ENCODE peak calls at places on chromosomes 13 and 19, in five cellular contexts. One of them, this sample, is unnamed.

GRCh38 chr13:109945206-109945960 is 159.0 kb upstream of the IRS2 start:
- DNase-seq in CD8-positive, alpha-beta memory T cell: no peak
- DNase-seq in right lobe of liver: no peak
- DNase-seq in ovary: no peak
- DNase-seq in heart left ventricle: no peak
- DNase-seq in this sample: no peak

GRCh38 chr13:99307648-99308339 is 595 bp upstream of the GPR183 start:
- DNase-seq in CD8-positive, alpha-beta memory T cell: no peak
- DNase-seq in right lobe of liver: no peak
- DNase-seq in ovary: no peak
- DNase-seq in heart left ventricle: no peak
- DNase-seq in this sample: no peak

GRCh38 chr13:31160857-31161582 is 684 bp downstream of the HSPH1 start:
- DNase-seq in CD8-positive, alpha-beta memory T cell: peak; percentile 42
- DNase-seq in right lobe of liver: peak; percentile 77
- DNase-seq in ovary: peak; percentile 70
- DNase-seq in heart left ventricle: peak; percentile 59
- DNase-seq in this sample: peak; percentile 84

GRCh38 chr13:95337597-95337996 is 36.3 kb upstream of the ABCC4 start:
- DNase-seq in CD8-positive, alpha-beta memory T cell: no peak
- DNase-seq in right lobe of liver: no peak
- DNase-seq in ovary: no peak
- DNase-seq in heart left ventricle: no peak
- DNase-seq in this sample: no peak

GRCh38 chr19:45913874-45914830 is at the start of gene NANOS2:
- DNase-seq in CD8-positive, alpha-beta memory T cell: no peak
- DNase-seq in right lobe of liver: no peak
- DNase-seq in ovary: no peak
- DNase-seq in heart left ventricle: no peak
- DNase-seq in this sample: no peak

GRCh38 chr13:79724348-79725103 is 243.6 kb downstream of the NDFIP2 start:
- DNase-seq in CD8-positive, alpha-beta memory T cell: no peak
- DNase-seq in right lobe of liver: no peak
- DNase-seq in ovary: no peak
- DNase-seq in heart left ventricle: no peak
- DNase-seq in this sample: no peak

GRCh38 chr19:38035515-38036495 is 128.8 kb downstream of the SIPA1L3 start:
- DNase-seq in CD8-positive, alpha-beta memory T cell: no peak
- DNase-seq in right lobe of liver: no peak
- DNase-seq in ovary: peak; percentile 42
- DNase-seq in heart left ventricle: no peak
- DNase-seq in this sample: no peak

GRCh38 chr19:45275370-45275971 is 24.4 kb downstream of the MARK4 start:
- DNase-seq in CD8-positive, alpha-beta memory T cell: no peak
- DNase-seq in right lobe of liver: no peak
- DNase-seq in ovary: no peak
- DNase-seq in heart left ventricle: no peak
- DNase-seq in this sample: no peak

GRCh38 chr13:95087746-95088305 is 213.4 kb downstream of the ABCC4 start:
- DNase-seq in CD8-positive, alpha-beta memory T cell: no peak
- DNase-seq in right lobe of liver: no peak
- DNase-seq in ovary: no peak
- DNase-seq in heart left ventricle: no peak
- DNase-seq in this sample: no peak

GRCh38 chr19:7868326-7868670 is 5.9 kb downstream of the PRR36 start:
- DNase-seq in CD8-positive, alpha-beta memory T cell: no peak
- DNase-seq in right lobe of liver: no peak
- DNase-seq in ovary: peak; percentile 56
- DNase-seq in heart left ventricle: no peak
- DNase-seq in this sample: no peak

GRCh38 chr19:19064811-19065745 is 1.3 kb downstream of the SLC25A42 start:
- DNase-seq in CD8-positive, alpha-beta memory T cell: peak; percentile 11
- DNase-seq in right lobe of liver: no peak
- DNase-seq in ovary: no peak
- DNase-seq in heart left ventricle: no peak
- DNase-seq in this sample: no peak

GRCh38 chr19:33849551-33850147 is 53.0 kb downstream of the KCTD15 start:
- DNase-seq in CD8-positive, alpha-beta memory T cell: no peak
- DNase-seq in right lobe of liver: no peak
- DNase-seq in ovary: no peak
- DNase-seq in heart left ventricle: no peak
- DNase-seq in this sample: no peak

GRCh38 chr13:81686877-81687276 is 1346.0 kb upstream of the SPRY2 start:
- DNase-seq in CD8-positive, alpha-beta memory T cell: no peak
- DNase-seq in right lobe of liver: no peak
- DNase-seq in ovary: no peak
- DNase-seq in heart left ventricle: no peak
- DNase-seq in this sample: no peak

GRCh38 chr19:17616961-17617806 is 61.7 kb downstream of the COLGALT1 start:
- DNase-seq in CD8-positive, alpha-beta memory T cell: no peak
- DNase-seq in right lobe of liver: no peak
- DNase-seq in ovary: no peak
- DNase-seq in heart left ventricle: no peak
- DNase-seq in this sample: no peak

GRCh38 chr13:49419292-49419691 is 24.6 kb downstream of the CAB39L start:
- DNase-seq in CD8-positive, alpha-beta memory T cell: no peak
- DNase-seq in right lobe of liver: no peak
- DNase-seq in ovary: peak; percentile 59
- DNase-seq in heart left ventricle: no peak
- DNase-seq in this sample: no peak

GRCh38 chr13:111644750-111645149 is 324.3 kb downstream of the TEX29 start:
- DNase-seq in CD8-positive, alpha-beta memory T cell: no peak
- DNase-seq in right lobe of liver: no peak
- DNase-seq in ovary: no peak
- DNase-seq in heart left ventricle: no peak
- DNase-seq in this sample: no peak
- H3K27me3 ChIP-seq in CD8-positive, alpha-beta memory T cell: no peaks in the 10 kb centered on the region
- H3K27me3 ChIP-seq in right lobe of liver: no peaks in the 10 kb centered on the region
- H3K27me3 ChIP-seq in ovary: no peaks in the 10 kb centered on the region
- H3K27me3 ChIP-seq in heart left ventricle: no peaks in the 10 kb centered on the region
- H3K27me3 ChIP-seq in this sample: peaks cover 2% of the 10 kb centered on the region

DNA sequence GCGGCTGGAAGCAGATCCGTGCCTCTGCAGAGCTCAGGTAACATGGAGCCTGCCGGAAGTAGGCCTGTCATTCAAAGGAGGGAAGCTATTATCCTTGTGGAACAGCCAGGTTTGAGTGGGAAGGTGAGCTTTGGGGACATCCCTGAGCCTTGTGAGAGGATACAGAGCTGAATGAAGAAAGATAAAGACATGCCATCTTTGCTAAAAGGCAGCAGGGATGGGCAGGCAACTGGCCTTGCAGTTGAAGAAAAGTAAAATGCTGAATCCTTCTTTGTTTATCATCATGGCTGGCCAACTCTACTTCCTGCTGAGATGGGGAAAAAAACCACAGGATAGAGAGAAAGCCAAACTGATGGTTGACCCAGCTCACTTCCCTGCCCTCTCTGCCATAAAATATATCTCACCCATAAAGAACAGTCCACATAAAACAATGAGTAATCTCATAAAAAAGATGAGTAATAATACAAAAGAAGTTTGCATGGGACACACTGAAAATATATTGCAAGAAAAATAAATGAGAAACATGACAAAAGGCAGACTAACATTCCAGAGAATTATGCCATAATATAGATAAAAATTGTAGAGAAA is 226.3 kb downstream of the DLEU7 start:
- DNase-seq in CD8-positive, alpha-beta memory T cell: no peak
- DNase-seq in right lobe of liver: no peak
- DNase-seq in ovary: no peak
- DNase-seq in heart left ventricle: no peak
- DNase-seq in this sample: no peak
- H3K27me3 ChIP-seq in CD8-positive, alpha-beta memory T cell: no peaks in the 10 kb centered on the region
- H3K27me3 ChIP-seq in right lobe of liver: no peaks in the 10 kb centered on the region
- H3K27me3 ChIP-seq in ovary: no peaks in the 10 kb centered on the region
- H3K27me3 ChIP-seq in heart left ventricle: no peaks in the 10 kb centered on the region
- H3K27me3 ChIP-seq in this sample: no peaks in the 10 kb centered on the region

DNA sequence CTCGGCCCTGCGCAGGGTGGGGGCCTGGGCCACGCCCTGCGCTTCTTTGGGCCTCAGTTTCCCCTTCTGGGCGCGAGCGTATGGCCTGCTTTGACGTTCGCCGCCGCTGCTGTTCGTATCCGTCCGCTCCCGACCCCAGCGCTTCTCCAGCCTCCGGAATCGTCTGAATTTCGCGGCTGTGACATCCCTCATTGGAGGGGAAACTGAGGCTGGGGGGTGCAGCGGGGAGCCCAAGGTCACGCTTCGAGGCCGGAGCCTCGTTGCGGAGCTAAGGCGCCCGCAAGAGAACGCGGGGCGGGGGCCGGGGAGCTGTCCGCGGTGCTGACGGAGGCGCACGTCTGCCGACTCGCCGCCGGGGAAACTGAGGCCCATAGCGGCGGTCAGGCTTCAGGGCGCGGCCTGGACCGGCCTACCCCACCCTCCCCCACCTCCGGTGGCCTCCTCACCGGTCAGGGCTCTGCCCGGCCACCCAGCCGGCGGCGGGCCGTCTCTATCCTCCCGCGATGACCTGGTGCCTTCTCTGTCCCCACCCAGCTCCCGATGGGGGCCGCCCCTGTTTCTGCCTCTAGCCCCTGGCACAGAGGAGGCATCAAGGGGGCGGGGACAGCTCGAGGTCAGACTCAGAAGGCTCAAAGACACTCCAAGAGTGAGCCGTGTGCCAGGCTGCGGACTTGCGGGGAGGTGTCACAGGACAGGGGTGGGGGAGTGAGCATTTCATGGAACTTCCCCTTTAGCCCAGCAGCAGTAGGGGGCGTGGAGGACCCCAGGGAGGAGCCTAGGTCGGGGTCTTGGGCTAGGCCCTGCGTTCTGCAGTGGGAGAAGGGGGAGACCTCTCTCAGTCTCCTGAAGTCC is 3.0 kb upstream of the APC2 start:
- DNase-seq in CD8-positive, alpha-beta memory T cell: no peak
- DNase-seq in right lobe of liver: no peak
- DNase-seq in ovary: peak; percentile 61
- DNase-seq in heart left ventricle: no peak
- DNase-seq in this sample: no peak
- H3K27me3 ChIP-seq in CD8-positive, alpha-beta memory T cell: peaks cover 46% of the 10 kb centered on the region
- H3K27me3 ChIP-seq in right lobe of liver: peaks cover 25% of the 10 kb centered on the region
- H3K27me3 ChIP-seq in ovary: peaks cover 9% of the 10 kb centered on the region
- H3K27me3 ChIP-seq in heart left ventricle: peaks cover 65% of the 10 kb centered on the region
- H3K27me3 ChIP-seq in this sample: peaks cover 67% of the 10 kb centered on the region

DNA sequence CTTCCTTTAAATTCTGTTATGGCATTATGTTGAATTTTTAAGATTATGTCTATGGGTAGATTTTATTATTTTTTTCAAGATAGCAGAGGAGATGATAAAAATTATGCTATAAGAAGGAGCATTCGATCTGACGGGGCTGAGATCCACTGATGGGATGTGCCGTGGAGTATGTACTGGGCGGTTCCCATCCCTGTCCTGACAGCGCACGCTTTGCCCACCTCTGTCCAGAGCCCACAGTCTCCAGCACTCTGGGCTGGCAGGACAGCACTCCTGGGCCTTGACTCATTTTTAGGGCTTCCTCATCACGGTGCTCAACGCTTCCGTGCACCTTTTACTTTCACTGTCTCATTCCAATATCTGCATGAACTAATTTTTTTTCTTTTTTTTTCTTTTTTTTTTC is 235.5 kb downstream of the TEX29 start:
- DNase-seq in CD8-positive, alpha-beta memory T cell: no peak
- DNase-seq in right lobe of liver: no peak
- DNase-seq in ovary: no peak
- DNase-seq in heart left ventricle: no peak
- DNase-seq in this sample: no peak
- H3K27me3 ChIP-seq in CD8-positive, alpha-beta memory T cell: no peaks in the 10 kb centered on the region
- H3K27me3 ChIP-seq in right lobe of liver: no peaks in the 10 kb centered on the region
- H3K27me3 ChIP-seq in ovary: no peaks in the 10 kb centered on the region
- H3K27me3 ChIP-seq in heart left ventricle: peaks cover 28% of the 10 kb centered on the region
- H3K27me3 ChIP-seq in this sample: peaks cover 11% of the 10 kb centered on the region

GRCh38 chr19:31350033-31350692 is 927 bp upstream of the TSHZ3 start:
- DNase-seq in CD8-positive, alpha-beta memory T cell: no peak
- DNase-seq in right lobe of liver: no peak
- DNase-seq in ovary: peak; percentile 77
- DNase-seq in heart left ventricle: peak; percentile 60
- DNase-seq in this sample: no peak
- H3K27me3 ChIP-seq in CD8-positive, alpha-beta memory T cell: peaks cover 68% of the 10 kb centered on the region
- H3K27me3 ChIP-seq in right lobe of liver: peaks cover 21% of the 10 kb centered on the region
- H3K27me3 ChIP-seq in ovary: no peaks in the 10 kb centered on the region
- H3K27me3 ChIP-seq in heart left ventricle: peaks cover 25% of the 10 kb centered on the region
- H3K27me3 ChIP-seq in this sample: peaks cover 39% of the 10 kb centered on the region

GRCh38 chr13:26229080-26229615 is 7.0 kb upstream of the RNF6 start:
- DNase-seq in CD8-positive, alpha-beta memory T cell: no peak
- DNase-seq in right lobe of liver: no peak
- DNase-seq in ovary: no peak
- DNase-seq in heart left ventricle: no peak
- DNase-seq in this sample: no peak

GRCh38 chr13:26228080-26228479 is 6.0 kb upstream of the RNF6 start:
- DNase-seq in CD8-positive, alpha-beta memory T cell: no peak
- DNase-seq in right lobe of liver: no peak
- DNase-seq in ovary: no peak
- DNase-seq in heart left ventricle: no peak
- DNase-seq in this sample: no peak

GRCh38 chr13:26227396-26227971 is 5.4 kb upstream of the RNF6 start:
- DNase-seq in CD8-positive, alpha-beta memory T cell: no peak
- DNase-seq in right lobe of liver: no peak
- DNase-seq in ovary: no peak
- DNase-seq in heart left ventricle: no peak
- DNase-seq in this sample: no peak

GRCh38 chr13:26222523-26223046 is 471 bp upstream of the RNF6 start:
- DNase-seq in CD8-positive, alpha-beta memory T cell: no peak
- DNase-seq in right lobe of liver: no peak
- DNase-seq in ovary: no peak
- DNase-seq in heart left ventricle: no peak
- DNase-seq in this sample: no peak

GRCh38 chr13:26226209-26226608 is 4.1 kb upstream of the RNF6 start:
- DNase-seq in CD8-positive, alpha-beta memory T cell: no peak
- DNase-seq in right lobe of liver: no peak
- DNase-seq in ovary: no peak
- DNase-seq in heart left ventricle: no peak
- DNase-seq in this sample: no peak
- H3K27me3 ChIP-seq in CD8-positive, alpha-beta memory T cell: no peaks in the 10 kb centered on the region
- H3K27me3 ChIP-seq in right lobe of liver: no peaks in the 10 kb centered on the region
- H3K27me3 ChIP-seq in ovary: no peaks in the 10 kb centered on the region
- H3K27me3 ChIP-seq in heart left ventricle: no peaks in the 10 kb centered on the region
- H3K27me3 ChIP-seq in this sample: no peaks in the 10 kb centered on the region

DNA sequence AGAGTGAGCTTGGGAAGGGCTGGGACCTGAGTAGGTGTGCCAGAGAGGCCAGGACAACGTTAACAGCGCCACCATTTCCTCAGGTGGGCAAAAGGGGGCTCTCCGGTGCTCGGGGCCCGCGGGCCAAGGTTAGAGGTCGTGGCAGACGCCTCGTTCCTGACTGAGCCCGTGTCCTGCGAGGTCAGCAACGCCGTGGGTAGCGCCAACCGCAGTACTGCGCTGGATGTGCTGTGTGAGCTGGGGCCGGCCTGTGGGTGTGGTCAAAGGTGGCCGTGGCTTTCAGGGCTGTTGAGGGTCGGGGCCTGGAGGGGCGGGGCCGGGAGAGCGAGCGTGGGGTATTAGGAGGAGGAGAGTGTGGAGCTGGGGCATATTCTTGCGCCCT is 3.7 kb downstream of the KIRREL2 start:
- DNase-seq in CD8-positive, alpha-beta memory T cell: no peak
- DNase-seq in right lobe of liver: no peak
- DNase-seq in ovary: no peak
- DNase-seq in heart left ventricle: no peak
- DNase-seq in this sample: no peak
- H3K27me3 ChIP-seq in CD8-positive, alpha-beta memory T cell: peaks cover 10% of the 10 kb centered on the region
- H3K27me3 ChIP-seq in right lobe of liver: peaks cover 12% of the 10 kb centered on the region
- H3K27me3 ChIP-seq in ovary: no peaks in the 10 kb centered on the region
- H3K27me3 ChIP-seq in heart left ventricle: peaks cover 77% of the 10 kb centered on the region
- H3K27me3 ChIP-seq in this sample: peaks cover 67% of the 10 kb centered on the region

GRCh38 chr13:101181076-101181685 is 235.1 kb downstream of the NALCN start:
- DNase-seq in CD8-positive, alpha-beta memory T cell: no peak
- DNase-seq in right lobe of liver: no peak
- DNase-seq in ovary: no peak
- DNase-seq in heart left ventricle: no peak
- DNase-seq in this sample: no peak
- H3K27me3 ChIP-seq in CD8-positive, alpha-beta memory T cell: no peaks in the 10 kb centered on the region
- H3K27me3 ChIP-seq in right lobe of liver: no peaks in the 10 kb centered on the region
- H3K27me3 ChIP-seq in ovary: no peaks in the 10 kb centered on the region
- H3K27me3 ChIP-seq in heart left ventricle: no peaks in the 10 kb centered on the region
- H3K27me3 ChIP-seq in this sample: no peaks in the 10 kb centered on the region